ENCODE peak calls at places on chromosomes 5 and 9, in eight cellular contexts. S is aorta; R is IMR-90; E is CD8-positive, alpha-beta memory T cell; Z is GM12878; K is tibial nerve; U is upper lobe of right lung; A is ovary. F is an unnamed sample.

GRCh38 chr5:163338-163620 is 28.0 kb upstream of the LRRC14B start:
- DNase-seq in S (peak; percentile 58), R (no peak), E (no peak), Z (no peak), K (no peak), U (peak; percentile 58), A (no peak), F (no peak)

GRCh38 chr5:179437341-179438001 is 92.2 kb upstream of the ADAMTS2 start:
- DNase-seq in S (peak; percentile 69), R (no peak), E (no peak), Z (no peak), K (no peak), U (peak; percentile 57), A (peak; percentile 36), F (no peak)

GRCh38 chr9:18684608-18685317 is 210.8 kb downstream of the ADAMTSL1 start:
- DNase-seq in S (no peak), R (no peak), E (no peak), Z (no peak), K (no peak), U (no peak), A (no peak), F (no peak)

GRCh38 chr5:44888435-44888834 is 79.7 kb downstream of the MRPS30 start:
- DNase-seq in S (no peak), R (no peak), E (no peak), Z (no peak), K (no peak), U (no peak), A (no peak), F (no peak)

GRCh38 chr5:107502711-107503110 is 168.0 kb downstream of the EFNA5 start:
- DNase-seq in S (no peak), R (no peak), E (no peak), Z (no peak), K (no peak), U (no peak), A (no peak), F (no peak)

GRCh38 chr9:98316445-98317133 is 61.1 kb upstream of the TBC1D2 start:
- DNase-seq in S (no peak), R (no peak), E (no peak), Z (no peak), K (no peak), U (no peak), A (no peak), F (no peak)

GRCh38 chr5:52709171-52709925 is 78.4 kb upstream of the ITGA1 start:
- DNase-seq in S (no peak), R (peak; percentile 42), E (no peak), Z (no peak), K (no peak), U (no peak), A (no peak), F (no peak)

GRCh38 chr9:36832232-36832795 is 201.8 kb downstream of the PAX5 start:
- DNase-seq in S (no peak), R (no peak), E (no peak), Z (no peak), K (no peak), U (peak; percentile 53), A (no peak), F (no peak)

GRCh38 chr9:131636593-131636992 is 91.3 kb downstream of the PRRT1B start:
- DNase-seq in S (no peak), R (no peak), E (no peak), Z (no peak), K (no peak), U (no peak), A (no peak), F (no peak)

GRCh38 chr9:128411373-128412119 is 9.1 kb upstream of the CERCAM start:
- DNase-seq in S (no peak), R (no peak), E (no peak), Z (no peak), K (no peak), U (no peak), A (no peak), F (no peak)

GRCh38 chr9:68706579-68707201 is 1.6 kb downstream of the PIP5K1B start:
- DNase-seq in S (no peak), R (no peak), E (no peak), Z (peak; percentile 63), K (no peak), U (no peak), A (no peak), F (no peak)

GRCh38 chr5:73031839-73032238 is 76.0 kb downstream of the FCHO2 start:
- DNase-seq in S (no peak), R (peak; percentile 91), E (no peak), Z (no peak), K (no peak), U (no peak), A (no peak), F (no peak)

GRCh38 chr9:135701067-135701967 is 668 bp upstream of the KCNT1 start:
- DNase-seq in S (no peak), R (no peak), E (peak; percentile 29), Z (no peak), K (no peak), U (no peak), A (peak; percentile 69), F (no peak)

GRCh38 chr5:177099422-177100093 is 12.8 kb downstream of the FGFR4 start:
- DNase-seq in S (no peak), R (no peak), E (no peak), Z (no peak), K (no peak), U (no peak), A (no peak), F (no peak)

GRCh38 chr5:124649548-124650501 is 96.6 kb downstream of the ZNF608 start:
- DNase-seq in S (peak; percentile 86), R (peak; percentile 93), E (peak; percentile 80), Z (peak; percentile 99), K (peak; percentile 61), U (peak; percentile 87), A (peak; percentile 59), F (peak; percentile 51)

DNA sequence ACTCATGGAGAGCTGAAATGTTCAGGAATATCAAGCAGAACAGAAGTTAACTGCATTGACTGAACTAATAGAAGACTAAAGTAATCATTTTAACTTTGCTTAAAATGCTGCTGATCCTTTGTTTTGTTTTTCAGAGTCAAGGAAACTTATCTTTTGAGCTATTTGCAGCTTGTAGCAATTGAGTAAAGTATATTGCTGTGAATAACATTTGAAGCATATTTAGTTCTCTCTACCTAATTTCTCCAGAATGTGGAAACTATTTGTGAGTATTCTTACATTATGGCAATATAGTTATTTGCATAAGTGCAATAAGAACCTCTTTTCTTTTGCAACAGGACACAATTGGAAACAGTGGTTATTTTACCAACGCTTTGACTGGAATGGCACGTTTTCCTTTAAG is 5.3 kb upstream of the SOX30 start:
- DNase-seq in S (no peak), R (no peak), E (no peak), Z (no peak), K (no peak), U (no peak), A (no peak), F (no peak)
- H3K9me3 ChIP-seq in S (no peaks in the 10 kb centered on the region), R (peaks cover 6% of the 10 kb centered on the region), E (peaks cover 5% of the 10 kb centered on the region), Z (peaks cover 9% of the 10 kb centered on the region), K (peaks cover 15% of the 10 kb centered on the region), U (no peaks in the 10 kb centered on the region), A (no peaks in the 10 kb centered on the region), F (no peaks in the 10 kb centered on the region)

GRCh38 chr9:107612136-107612535 is 122.6 kb upstream of the KLF4 start:
- DNase-seq in S (peak; percentile 79), R (no peak), E (no peak), Z (no peak), K (peak; percentile 73), U (peak; percentile 80), A (peak; percentile 53), F (no peak)

GRCh38 chr9:107614765-107615164 is 125.2 kb upstream of the KLF4 start:
- DNase-seq in S (no peak), R (no peak), E (no peak), Z (no peak), K (no peak), U (no peak), A (no peak), F (no peak)

GRCh38 chr9:107615325-107615724 is 125.8 kb upstream of the KLF4 start:
- DNase-seq in S (no peak), R (peak; percentile 24), E (no peak), Z (no peak), K (no peak), U (no peak), A (no peak), F (no peak)

DNA sequence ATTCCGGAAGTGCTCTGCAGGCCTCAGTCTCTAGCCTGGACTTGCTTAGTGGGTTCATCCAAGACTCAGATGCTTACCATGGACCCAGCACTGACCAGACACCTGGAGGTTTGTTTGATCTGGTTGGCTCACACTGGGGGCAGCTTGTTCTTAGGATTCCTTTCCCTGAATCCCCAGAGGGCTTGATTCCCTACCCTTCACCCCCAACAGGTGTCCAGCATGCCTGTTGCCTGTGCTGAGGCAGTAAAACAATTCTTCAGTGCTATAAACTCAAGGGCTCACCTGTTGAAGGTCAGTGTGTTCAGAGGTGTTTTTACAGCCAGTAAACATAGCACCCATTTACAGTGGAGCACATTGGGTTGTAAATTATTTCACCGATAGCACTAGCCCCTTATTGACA is 123.7 kb upstream of the KLF4 start:
- DNase-seq in S (no peak), R (no peak), E (no peak), Z (no peak), K (no peak), U (no peak), A (no peak), F (no peak)
- H3K9me3 ChIP-seq in S (no peaks in the 10 kb centered on the region), R (no peaks in the 10 kb centered on the region), E (no peaks in the 10 kb centered on the region), Z (no peaks in the 10 kb centered on the region), K (no peaks in the 10 kb centered on the region), U (no peaks in the 10 kb centered on the region), A (no peaks in the 10 kb centered on the region), F (no peaks in the 10 kb centered on the region)

GRCh38 chr9:88418025-88418424 is 29.8 kb downstream of the SPIN1 start:
- DNase-seq in S (no peak), R (no peak), E (no peak), Z (no peak), K (no peak), U (no peak), A (no peak), F (no peak)
- H3K9me3 ChIP-seq in S (peaks cover 6% of the 10 kb centered on the region), R (peaks cover 17% of the 10 kb centered on the region), E (peaks cover 12% of the 10 kb centered on the region), Z (peaks cover 13% of the 10 kb centered on the region), K (peaks cover 35% of the 10 kb centered on the region), U (peaks cover 31% of the 10 kb centered on the region), A (peaks cover 4% of the 10 kb centered on the region), F (peaks cover 13% of the 10 kb centered on the region)

DNA sequence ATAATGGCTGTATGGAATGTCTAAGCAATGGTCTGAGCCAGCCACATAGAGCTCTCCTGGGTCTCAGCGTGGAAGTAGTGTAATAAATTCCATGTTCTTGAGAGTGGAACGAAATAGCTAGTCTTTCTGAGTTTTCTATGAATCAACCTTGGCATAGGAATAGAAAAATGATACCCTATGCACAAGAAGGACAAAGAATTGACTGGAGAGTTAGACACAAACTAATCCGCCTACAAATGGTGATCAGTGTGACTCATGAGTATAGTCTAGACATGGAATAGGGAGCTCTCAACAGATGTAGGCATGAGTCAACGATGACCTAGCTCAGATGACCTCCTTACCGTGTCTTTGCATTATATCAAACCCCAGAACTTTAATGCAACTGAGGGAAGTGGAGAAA is 256.8 kb upstream of the GRIN3A start:
- DNase-seq in S (no peak), R (no peak), E (no peak), Z (no peak), K (no peak), U (no peak), A (no peak), F (no peak)
- H3K9me3 ChIP-seq in S (no peaks in the 10 kb centered on the region), R (peaks cover 3% of the 10 kb centered on the region), E (no peaks in the 10 kb centered on the region), Z (no peaks in the 10 kb centered on the region), K (no peaks in the 10 kb centered on the region), U (no peaks in the 10 kb centered on the region), A (no peaks in the 10 kb centered on the region), F (no peaks in the 10 kb centered on the region)

GRCh38 chr5:34544403-34544802 is 111.7 kb upstream of the RAI14 start:
- DNase-seq in S (no peak), R (no peak), E (no peak), Z (no peak), K (no peak), U (no peak), A (no peak), F (no peak)
- H3K9me3 ChIP-seq in S (no peaks in the 10 kb centered on the region), R (peaks cover 9% of the 10 kb centered on the region), E (no peaks in the 10 kb centered on the region), Z (no peaks in the 10 kb centered on the region), K (peaks cover 17% of the 10 kb centered on the region), U (peaks cover 17% of the 10 kb centered on the region), A (peaks cover 7% of the 10 kb centered on the region), F (no peaks in the 10 kb centered on the region)

F was measured in T-helper 17 cell.